ENCODE peak calls at places on chromosome 1, in eight cellular contexts. One of them, this sample, is unnamed.

GRCh38 chr1:247111636-247112478 is 7.7 kb upstream of the ZNF669 start:
- DNase-seq in left colon: peak
- DNase-seq in hepatic stellate cell: peak
- DNase-seq in activated B cell treated with CpG ODN at 0.5 μM for 24 hours: no peak
- DNase-seq in stimulated activated CD4-positive, alpha-beta T cell treated with anti-CD3 and anti-CD28 coated beads, Interleukin-15, amount 100 ng/mL, for 1 hour: no peak
- DNase-seq in left cardiac atrium: peak
- DNase-seq in activated T-cell treated with anti-CD3 and anti-CD28 coated beads, Interleukin-2, amount 50 U/mL, for 48 hours: no peak
- DNase-seq in mesendoderm: peak
- DNase-seq in this sample: peak

GRCh38 chr1:236018885-236019453 is 45.9 kb downstream of the NID1 start:
- DNase-seq in stimulated activated CD4-positive, alpha-beta T cell treated with anti-CD3 and anti-CD28 coated beads, Interleukin-15, amount 100 ng/mL, for 1 hour: no peak
- DNase-seq in activated T-cell treated with anti-CD3 and anti-CD28 coated beads, Interleukin-2, amount 50 U/mL, for 48 hours: no peak
- DNase-seq in left colon: peak
- DNase-seq in activated B cell treated with CpG ODN at 0.5 μM for 24 hours: no peak
- DNase-seq in hepatic stellate cell: no peak
- DNase-seq in left cardiac atrium: peak
- DNase-seq in mesendoderm: no peak
- DNase-seq in this sample: peak

GRCh38 chr1:245084551-245084950 is 70.2 kb upstream of the KIF26B start:
- DNase-seq in activated T-cell treated with anti-CD3 and anti-CD28 coated beads, Interleukin-2, amount 50 U/mL, for 48 hours: no peak
- DNase-seq in mesendoderm: no peak
- DNase-seq in left cardiac atrium: no peak
- DNase-seq in activated B cell treated with CpG ODN at 0.5 μM for 24 hours: no peak
- DNase-seq in left colon: no peak
- DNase-seq in stimulated activated CD4-positive, alpha-beta T cell treated with anti-CD3 and anti-CD28 coated beads, Interleukin-15, amount 100 ng/mL, for 1 hour: no peak
- DNase-seq in hepatic stellate cell: no peak
- DNase-seq in this sample: no peak

GRCh38 chr1:192966073-192966472 is 93.1 kb downstream of the UCHL5 start:
- DNase-seq in left colon: no peak
- DNase-seq in activated B cell treated with CpG ODN at 0.5 μM for 24 hours: no peak
- DNase-seq in activated T-cell treated with anti-CD3 and anti-CD28 coated beads, Interleukin-2, amount 50 U/mL, for 48 hours: no peak
- DNase-seq in mesendoderm: no peak
- DNase-seq in hepatic stellate cell: no peak
- DNase-seq in left cardiac atrium: no peak
- DNase-seq in stimulated activated CD4-positive, alpha-beta T cell treated with anti-CD3 and anti-CD28 coated beads, Interleukin-15, amount 100 ng/mL, for 1 hour: no peak
- DNase-seq in this sample: no peak

GRCh38 chr1:115069186-115069585 is 20.1 kb downstream of the TSPAN2 start:
- DNase-seq in activated B cell treated with CpG ODN at 0.5 μM for 24 hours: no peak
- DNase-seq in left cardiac atrium: no peak
- DNase-seq in left colon: no peak
- DNase-seq in stimulated activated CD4-positive, alpha-beta T cell treated with anti-CD3 and anti-CD28 coated beads, Interleukin-15, amount 100 ng/mL, for 1 hour: no peak
- DNase-seq in mesendoderm: no peak
- DNase-seq in activated T-cell treated with anti-CD3 and anti-CD28 coated beads, Interleukin-2, amount 50 U/mL, for 48 hours: no peak
- DNase-seq in hepatic stellate cell: no peak
- DNase-seq in this sample: no peak

GRCh38 chr1:84298336-84298687 is 3.2 kb upstream of the SAMD13 start:
- DNase-seq in left colon: peak
- DNase-seq in mesendoderm: peak
- DNase-seq in stimulated activated CD4-positive, alpha-beta T cell treated with anti-CD3 and anti-CD28 coated beads, Interleukin-15, amount 100 ng/mL, for 1 hour: peak
- DNase-seq in left cardiac atrium: peak
- DNase-seq in activated B cell treated with CpG ODN at 0.5 μM for 24 hours: peak
- DNase-seq in activated T-cell treated with anti-CD3 and anti-CD28 coated beads, Interleukin-2, amount 50 U/mL, for 48 hours: peak
- DNase-seq in hepatic stellate cell: peak
- DNase-seq in this sample: peak

GRCh38 chr1:229258851-229259110 is 12.1 kb upstream of the RAB4A start:
- DNase-seq in activated B cell treated with CpG ODN at 0.5 μM for 24 hours: no peak
- DNase-seq in hepatic stellate cell: no peak
- DNase-seq in left colon: no peak
- DNase-seq in mesendoderm: peak
- DNase-seq in stimulated activated CD4-positive, alpha-beta T cell treated with anti-CD3 and anti-CD28 coated beads, Interleukin-15, amount 100 ng/mL, for 1 hour: no peak
- DNase-seq in activated T-cell treated with anti-CD3 and anti-CD28 coated beads, Interleukin-2, amount 50 U/mL, for 48 hours: no peak
- DNase-seq in left cardiac atrium: no peak
- DNase-seq in this sample: no peak

GRCh38 chr1:228748431-228748830 is 13.2 kb downstream of the RHOU start:
- DNase-seq in stimulated activated CD4-positive, alpha-beta T cell treated with anti-CD3 and anti-CD28 coated beads, Interleukin-15, amount 100 ng/mL, for 1 hour: no peak
- DNase-seq in left colon: no peak
- DNase-seq in hepatic stellate cell: no peak
- DNase-seq in left cardiac atrium: no peak
- DNase-seq in activated B cell treated with CpG ODN at 0.5 μM for 24 hours: no peak
- DNase-seq in mesendoderm: no peak
- DNase-seq in activated T-cell treated with anti-CD3 and anti-CD28 coated beads, Interleukin-2, amount 50 U/mL, for 48 hours: no peak
- DNase-seq in this sample: no peak

GRCh38 chr1:93489756-93490155 is 41.8 kb downstream of the FNBP1L start:
- DNase-seq in left cardiac atrium: no peak
- DNase-seq in left colon: no peak
- DNase-seq in stimulated activated CD4-positive, alpha-beta T cell treated with anti-CD3 and anti-CD28 coated beads, Interleukin-15, amount 100 ng/mL, for 1 hour: no peak
- DNase-seq in hepatic stellate cell: no peak
- DNase-seq in mesendoderm: no peak
- DNase-seq in activated T-cell treated with anti-CD3 and anti-CD28 coated beads, Interleukin-2, amount 50 U/mL, for 48 hours: no peak
- DNase-seq in activated B cell treated with CpG ODN at 0.5 μM for 24 hours: no peak
- DNase-seq in this sample: no peak

GRCh38 chr1:86687595-86687994 is 16.8 kb upstream of the SH3GLB1 start:
- DNase-seq in left cardiac atrium: no peak
- DNase-seq in stimulated activated CD4-positive, alpha-beta T cell treated with anti-CD3 and anti-CD28 coated beads, Interleukin-15, amount 100 ng/mL, for 1 hour: no peak
- DNase-seq in hepatic stellate cell: no peak
- DNase-seq in left colon: no peak
- DNase-seq in mesendoderm: no peak
- DNase-seq in activated B cell treated with CpG ODN at 0.5 μM for 24 hours: no peak
- DNase-seq in activated T-cell treated with anti-CD3 and anti-CD28 coated beads, Interleukin-2, amount 50 U/mL, for 48 hours: no peak
- DNase-seq in this sample: no peak

GRCh38 chr1:232634086-232634485 is 4.2 kb upstream of the SIPA1L2 start:
- DNase-seq in stimulated activated CD4-positive, alpha-beta T cell treated with anti-CD3 and anti-CD28 coated beads, Interleukin-15, amount 100 ng/mL, for 1 hour: no peak
- DNase-seq in hepatic stellate cell: no peak
- DNase-seq in activated B cell treated with CpG ODN at 0.5 μM for 24 hours: no peak
- DNase-seq in mesendoderm: no peak
- DNase-seq in activated T-cell treated with anti-CD3 and anti-CD28 coated beads, Interleukin-2, amount 50 U/mL, for 48 hours: no peak
- DNase-seq in left colon: peak
- DNase-seq in left cardiac atrium: peak
- DNase-seq in this sample: peak

GRCh38 chr1:235287208-235287882 is 40.6 kb downstream of the ARID4B start:
- DNase-seq in activated B cell treated with CpG ODN at 0.5 μM for 24 hours: no peak
- DNase-seq in stimulated activated CD4-positive, alpha-beta T cell treated with anti-CD3 and anti-CD28 coated beads, Interleukin-15, amount 100 ng/mL, for 1 hour: no peak
- DNase-seq in left colon: no peak
- DNase-seq in left cardiac atrium: no peak
- DNase-seq in mesendoderm: no peak
- DNase-seq in activated T-cell treated with anti-CD3 and anti-CD28 coated beads, Interleukin-2, amount 50 U/mL, for 48 hours: no peak
- DNase-seq in hepatic stellate cell: no peak
- DNase-seq in this sample: no peak

GRCh38 chr1:107748529-107748928 is 216.5 kb downstream of the VAV3 start:
- DNase-seq in activated T-cell treated with anti-CD3 and anti-CD28 coated beads, Interleukin-2, amount 50 U/mL, for 48 hours: no peak
- DNase-seq in hepatic stellate cell: peak
- DNase-seq in stimulated activated CD4-positive, alpha-beta T cell treated with anti-CD3 and anti-CD28 coated beads, Interleukin-15, amount 100 ng/mL, for 1 hour: no peak
- DNase-seq in mesendoderm: peak
- DNase-seq in left cardiac atrium: no peak
- DNase-seq in activated B cell treated with CpG ODN at 0.5 μM for 24 hours: no peak
- DNase-seq in left colon: no peak
- DNase-seq in this sample: no peak

GRCh38 chr1:65065535-65066378 is 82.2 kb upstream of the AK4 start:
- DNase-seq in left colon: peak
- DNase-seq in mesendoderm: peak
- DNase-seq in stimulated activated CD4-positive, alpha-beta T cell treated with anti-CD3 and anti-CD28 coated beads, Interleukin-15, amount 100 ng/mL, for 1 hour: no peak
- DNase-seq in left cardiac atrium: peak
- DNase-seq in activated B cell treated with CpG ODN at 0.5 μM for 24 hours: no peak
- DNase-seq in hepatic stellate cell: peak
- DNase-seq in activated T-cell treated with anti-CD3 and anti-CD28 coated beads, Interleukin-2, amount 50 U/mL, for 48 hours: no peak
- DNase-seq in this sample: no peak

GRCh38 chr1:36350659-36351171 is 27.3 kb upstream of the EVA1B start:
- DNase-seq in mesendoderm: peak
- DNase-seq in left cardiac atrium: no peak
- DNase-seq in activated T-cell treated with anti-CD3 and anti-CD28 coated beads, Interleukin-2, amount 50 U/mL, for 48 hours: peak
- DNase-seq in activated B cell treated with CpG ODN at 0.5 μM for 24 hours: peak
- DNase-seq in left colon: no peak
- DNase-seq in hepatic stellate cell: peak
- DNase-seq in stimulated activated CD4-positive, alpha-beta T cell treated with anti-CD3 and anti-CD28 coated beads, Interleukin-15, amount 100 ng/mL, for 1 hour: peak
- DNase-seq in this sample: no peak

GRCh38 chr1:182257369-182258063 is 134.1 kb downstream of the GLUL start:
- DNase-seq in left colon: no peak
- DNase-seq in hepatic stellate cell: no peak
- DNase-seq in mesendoderm: no peak
- DNase-seq in stimulated activated CD4-positive, alpha-beta T cell treated with anti-CD3 and anti-CD28 coated beads, Interleukin-15, amount 100 ng/mL, for 1 hour: no peak
- DNase-seq in left cardiac atrium: no peak
- DNase-seq in activated B cell treated with CpG ODN at 0.5 μM for 24 hours: no peak
- DNase-seq in activated T-cell treated with anti-CD3 and anti-CD28 coated beads, Interleukin-2, amount 50 U/mL, for 48 hours: no peak
- DNase-seq in this sample: no peak

GRCh38 chr1:74835046-74835445 is 102.1 kb downstream of the TYW3 start:
- DNase-seq in left colon: no peak
- DNase-seq in hepatic stellate cell: no peak
- DNase-seq in left cardiac atrium: no peak
- DNase-seq in mesendoderm: peak
- DNase-seq in activated B cell treated with CpG ODN at 0.5 μM for 24 hours: no peak
- DNase-seq in activated T-cell treated with anti-CD3 and anti-CD28 coated beads, Interleukin-2, amount 50 U/mL, for 48 hours: no peak
- DNase-seq in stimulated activated CD4-positive, alpha-beta T cell treated with anti-CD3 and anti-CD28 coated beads, Interleukin-15, amount 100 ng/mL, for 1 hour: no peak
- DNase-seq in this sample: no peak

This sample was measured in lung.